ENCODE peak calls at places on chromosomes 13 and 19, in four cellular contexts. One of them, this sample, is unnamed.

GRCh38 chr19:35509861-35510625 is 3.4 kb downstream of the DMKN start:
- DNase-seq in psoas muscle: peak
- DNase-seq in NCI-H1105: peak
- DNase-seq in C1 segment of cervical spinal cord: peak
- DNase-seq in this sample: peak

GRCh38 chr13:48412881-48413351 is at the start of gene LPAR6:
- DNase-seq in psoas muscle: no peak
- DNase-seq in NCI-H1105: no peak
- DNase-seq in C1 segment of cervical spinal cord: no peak
- DNase-seq in this sample: no peak

GRCh38 chr19:56119585-56119978 is 1.5 kb downstream of the ZNF787 start:
- DNase-seq in psoas muscle: peak
- DNase-seq in NCI-H1105: no peak
- DNase-seq in C1 segment of cervical spinal cord: no peak
- DNase-seq in this sample: no peak

GRCh38 chr13:113304121-113304520 is 7.1 kb downstream of the LAMP1 start:
- DNase-seq in psoas muscle: no peak
- DNase-seq in NCI-H1105: no peak
- DNase-seq in C1 segment of cervical spinal cord: no peak
- DNase-seq in this sample: no peak

GRCh38 chr19:42121036-42121621 is 11.1 kb downstream of the POU2F2 start:
- DNase-seq in psoas muscle: no peak
- DNase-seq in NCI-H1105: no peak
- DNase-seq in C1 segment of cervical spinal cord: no peak
- DNase-seq in this sample: no peak

GRCh38 chr19:7172794-7173193 is 103.3 kb downstream of the ZNF557 start:
- DNase-seq in psoas muscle: no peak
- DNase-seq in NCI-H1105: no peak
- DNase-seq in C1 segment of cervical spinal cord: no peak
- DNase-seq in this sample: no peak

GRCh38 chr19:42154471-42155323 is 22.5 kb upstream of the POU2F2 start:
- DNase-seq in psoas muscle: no peak
- DNase-seq in NCI-H1105: peak
- DNase-seq in C1 segment of cervical spinal cord: no peak
- DNase-seq in this sample: no peak

GRCh38 chr19:18798384-18799352 is 7.6 kb upstream of the COMP start:
- DNase-seq in psoas muscle: no peak
- DNase-seq in NCI-H1105: no peak
- DNase-seq in C1 segment of cervical spinal cord: no peak
- DNase-seq in this sample: no peak

GRCh38 chr13:39034085-39034484 is 3.8 kb downstream of the PROSER1 start:
- DNase-seq in psoas muscle: no peak
- DNase-seq in NCI-H1105: no peak
- DNase-seq in C1 segment of cervical spinal cord: no peak
- DNase-seq in this sample: no peak

GRCh38 chr19:13301627-13302334 is 151.6 kb downstream of the IER2 start:
- DNase-seq in psoas muscle: no peak
- DNase-seq in NCI-H1105: no peak
- DNase-seq in C1 segment of cervical spinal cord: no peak
- DNase-seq in this sample: no peak

GRCh38 chr19:52935434-52935833 is 12.2 kb upstream of the ZNF888 start:
- DNase-seq in psoas muscle: no peak
- DNase-seq in NCI-H1105: no peak
- DNase-seq in C1 segment of cervical spinal cord: no peak
- DNase-seq in this sample: no peak

GRCh38 chr19:4278010-4278409 is 1.1 kb upstream of the SHD start:
- DNase-seq in psoas muscle: no peak
- DNase-seq in NCI-H1105: no peak
- DNase-seq in C1 segment of cervical spinal cord: no peak
- DNase-seq in this sample: no peak

GRCh38 chr19:43818500-43818899 is 8.6 kb upstream of the ZNF283 start:
- DNase-seq in psoas muscle: no peak
- DNase-seq in NCI-H1105: no peak
- DNase-seq in C1 segment of cervical spinal cord: no peak
- DNase-seq in this sample: no peak

GRCh38 chr19:3762501-3763459 is at the start of gene MRPL54:
- DNase-seq in psoas muscle: peak
- DNase-seq in NCI-H1105: peak
- DNase-seq in C1 segment of cervical spinal cord: peak
- DNase-seq in this sample: peak